ENCODE peak calls at places on chromosomes 1 and 21, in four cellular contexts. One of them, this sample, is unnamed.

GRCh38 chr1:212892108-212892507 is 34.0 kb downstream of the FLVCR1 start:
- DNase-seq in right cardiac atrium: no peak
- DNase-seq in H9: no peak
- DNase-seq in coronary artery: no peak
- DNase-seq in this sample: no peak

GRCh38 chr1:15472595-15472994 is 3.3 kb upstream of the CELA2B start:
- DNase-seq in right cardiac atrium: no peak
- DNase-seq in H9: no peak
- DNase-seq in coronary artery: no peak
- DNase-seq in this sample: no peak

GRCh38 chr1:39981957-39982356 is 27.0 kb downstream of the MFSD2A start:
- DNase-seq in right cardiac atrium: no peak
- DNase-seq in H9: peak
- DNase-seq in coronary artery: no peak
- DNase-seq in this sample: no peak

GRCh38 chr1:54403808-54404261 is 2.4 kb downstream of the SSBP3 start:
- DNase-seq in right cardiac atrium: no peak
- DNase-seq in H9: no peak
- DNase-seq in coronary artery: no peak
- DNase-seq in this sample: no peak

GRCh38 chr1:25541889-25542658 is 1.3 kb upstream of the LDLRAP1 start:
- DNase-seq in right cardiac atrium: no peak
- DNase-seq in H9: no peak
- DNase-seq in coronary artery: no peak
- DNase-seq in this sample: no peak

GRCh38 chr1:202285908-202286307 is 55.8 kb downstream of the UBE2T start:
- DNase-seq in right cardiac atrium: no peak
- DNase-seq in H9: no peak
- DNase-seq in coronary artery: no peak
- DNase-seq in this sample: no peak

GRCh38 chr1:214702561-214702960 is 99.6 kb downstream of the CENPF start:
- DNase-seq in right cardiac atrium: no peak
- DNase-seq in H9: no peak
- DNase-seq in coronary artery: no peak
- DNase-seq in this sample: no peak

GRCh38 chr21:31180256-31181088 is 142.2 kb upstream of the KRTAP19-8 start:
- DNase-seq in right cardiac atrium: no peak
- DNase-seq in H9: no peak
- DNase-seq in coronary artery: no peak
- DNase-seq in this sample: no peak

GRCh38 chr1:84505167-84506001 is 802 bp upstream of the SPATA1 start:
- DNase-seq in right cardiac atrium: peak
- DNase-seq in H9: no peak
- DNase-seq in coronary artery: no peak
- DNase-seq in this sample: peak

DNA sequence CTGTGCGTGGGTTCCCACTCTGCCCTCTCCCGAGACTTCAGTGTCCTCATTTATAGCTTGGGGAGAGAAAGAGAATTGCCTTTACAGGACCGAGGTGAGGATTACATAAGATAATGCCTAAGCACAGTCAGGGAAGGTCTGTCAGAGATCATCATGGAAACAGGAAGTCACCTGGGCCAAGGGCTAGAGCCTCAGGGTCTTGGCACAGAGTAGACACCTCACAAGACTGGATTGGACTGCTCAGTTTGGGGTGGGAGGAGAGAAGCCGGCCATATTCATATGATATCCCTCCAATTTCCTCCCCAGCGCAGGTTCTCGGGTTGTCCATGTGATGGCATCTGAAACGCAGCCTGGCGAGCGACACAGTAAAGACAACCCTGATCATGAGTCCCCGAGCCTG is 3.8 kb downstream of the CNR2 start:
- DNase-seq in right cardiac atrium: no peak
- DNase-seq in H9: no peak
- DNase-seq in coronary artery: no peak
- DNase-seq in this sample: no peak
- H3K27ac ChIP-seq in right cardiac atrium: no peak
- H3K27ac ChIP-seq in H9: no peak
- H3K27ac ChIP-seq in coronary artery: no peak
- H3K27ac ChIP-seq in this sample: no peak

GRCh38 chr1:94071391-94071790 is 49.6 kb downstream of the ABCA4 start:
- DNase-seq in right cardiac atrium: no peak
- DNase-seq in H9: no peak
- DNase-seq in coronary artery: no peak
- DNase-seq in this sample: no peak
- H3K27ac ChIP-seq in right cardiac atrium: no peak
- H3K27ac ChIP-seq in H9: no peak
- H3K27ac ChIP-seq in coronary artery: no peak
- H3K27ac ChIP-seq in this sample: no peak

GRCh38 chr21:32795376-32795775 is 23.8 kb upstream of the PAXBP1 start:
- DNase-seq in right cardiac atrium: peak
- DNase-seq in H9: no peak
- DNase-seq in coronary artery: no peak
- DNase-seq in this sample: no peak
- H3K27ac ChIP-seq in right cardiac atrium: no peak
- H3K27ac ChIP-seq in H9: no peak
- H3K27ac ChIP-seq in coronary artery: no peak
- H3K27ac ChIP-seq in this sample: peak

DNA sequence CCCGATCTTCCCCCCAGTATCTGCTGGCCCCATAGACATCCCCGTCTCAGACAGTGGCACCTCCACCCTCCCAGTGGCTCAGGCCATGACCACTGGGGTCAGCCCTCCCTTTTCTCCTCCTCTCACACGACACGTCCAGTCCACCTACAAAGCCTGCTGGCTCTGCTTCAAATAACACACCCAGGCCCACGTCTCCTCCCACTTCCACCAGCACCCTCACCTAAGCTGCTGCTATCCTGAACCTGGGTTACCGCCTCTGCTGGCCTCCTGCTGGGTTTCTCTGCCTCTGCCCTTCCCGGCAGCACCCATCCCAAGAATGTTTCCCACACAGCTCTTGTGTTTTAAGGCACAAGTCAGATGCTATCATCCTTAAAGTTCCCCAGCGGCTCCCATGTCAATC is 26.0 kb downstream of the MX2 start:
- DNase-seq in right cardiac atrium: no peak
- DNase-seq in H9: no peak
- DNase-seq in coronary artery: no peak
- DNase-seq in this sample: peak
- H3K27ac ChIP-seq in right cardiac atrium: no peak
- H3K27ac ChIP-seq in H9: no peak
- H3K27ac ChIP-seq in coronary artery: no peak
- H3K27ac ChIP-seq in this sample: peak

This sample was measured in breast epithelium.